ENCODE peak calls at places on chromosome 15, in seven cellular contexts. S is sigmoid colon, N is HCT116, R is tibial nerve, B is body of pancreas, Y is lower leg skin, T is heart left ventricle. W is an unnamed sample.

GRCh38 chr15:77012868-77013267 is 17.9 kb downstream of the PSTPIP1 start:
- DNase-seq in T (no peak), N (no peak), B (no peak), R (no peak), S (no peak), Y (no peak), W (no peak)

GRCh38 chr15:95446854-95447253 is 883.6 kb upstream of the NR2F2 start:
- DNase-seq in R (no peak), Y (no peak), T (no peak), B (no peak), S (no peak), N (no peak), W (no peak)

GRCh38 chr15:83115410-83115809 is 8.0 kb downstream of the TM6SF1 start:
- DNase-seq in R (no peak), N (no peak), Y (no peak), S (no peak), B (no peak), T (no peak), W (no peak)

GRCh38 chr15:99482993-99483392 is 82.8 kb upstream of the MEF2A start:
- DNase-seq in N (no peak), T (no peak), S (no peak), R (no peak), Y (no peak), B (no peak), W (no peak)

GRCh38 chr15:59333401-59334062 is 39.1 kb downstream of the MYO1E start:
- DNase-seq in B (no peak), S (no peak), T (no peak), R (no peak), N (no peak), Y (no peak), W (no peak)

GRCh38 chr15:26974120-26974780 is 3.3 kb downstream of the GABRG3 start:
- DNase-seq in T (no peak), B (no peak), Y (no peak), N (no peak), R (no peak), S (no peak), W (no peak)

GRCh38 chr15:49865925-49866757 is 245.3 kb downstream of the DTWD1 start:
- DNase-seq in B (no peak), R (no peak), T (no peak), N (no peak), Y (no peak), S (no peak), W (no peak)

GRCh38 chr15:93164409-93164808 is 75.4 kb upstream of the RGMA start:
- DNase-seq in R (no peak), N (no peak), T (no peak), Y (no peak), B (no peak), S (no peak), W (no peak)

GRCh38 chr15:37035349-37035748 is 65.0 kb downstream of the MEIS2 start:
- DNase-seq in B (no peak), N (no peak), T (no peak), Y (no peak), R (no peak), S (no peak), W (no peak)

GRCh38 chr15:85491663-85492062 is 111.3 kb downstream of the AKAP13 start:
- DNase-seq in B (no peak), N (no peak), Y (no peak), S (no peak), R (no peak), T (no peak), W (no peak)

GRCh38 chr15:31296304-31297220 is 30.1 kb upstream of the KLF13 start:
- DNase-seq in S (peak; percentile 68), N (no peak), R (peak; percentile 9), T (peak; percentile 18), Y (peak; percentile 23), B (peak; percentile 79), W (peak; percentile 97)

GRCh38 chr15:63261311-63261710 is 16.1 kb upstream of the APH1B start:
- DNase-seq in S (no peak), Y (no peak), R (no peak), B (no peak), T (no peak), N (no peak), W (no peak)

GRCh38 chr15:82532991-82533481 is 7.2 kb downstream of the RPS17 start:
- DNase-seq in T (no peak), R (no peak), N (no peak), S (no peak), B (no peak), Y (peak; percentile 13), W (no peak)

GRCh38 chr15:83283813-83284562 is 476 bp downstream of the BNC1 start:
- DNase-seq in N (no peak), B (no peak), S (no peak), R (no peak), Y (no peak), T (no peak), W (no peak)

DNA sequence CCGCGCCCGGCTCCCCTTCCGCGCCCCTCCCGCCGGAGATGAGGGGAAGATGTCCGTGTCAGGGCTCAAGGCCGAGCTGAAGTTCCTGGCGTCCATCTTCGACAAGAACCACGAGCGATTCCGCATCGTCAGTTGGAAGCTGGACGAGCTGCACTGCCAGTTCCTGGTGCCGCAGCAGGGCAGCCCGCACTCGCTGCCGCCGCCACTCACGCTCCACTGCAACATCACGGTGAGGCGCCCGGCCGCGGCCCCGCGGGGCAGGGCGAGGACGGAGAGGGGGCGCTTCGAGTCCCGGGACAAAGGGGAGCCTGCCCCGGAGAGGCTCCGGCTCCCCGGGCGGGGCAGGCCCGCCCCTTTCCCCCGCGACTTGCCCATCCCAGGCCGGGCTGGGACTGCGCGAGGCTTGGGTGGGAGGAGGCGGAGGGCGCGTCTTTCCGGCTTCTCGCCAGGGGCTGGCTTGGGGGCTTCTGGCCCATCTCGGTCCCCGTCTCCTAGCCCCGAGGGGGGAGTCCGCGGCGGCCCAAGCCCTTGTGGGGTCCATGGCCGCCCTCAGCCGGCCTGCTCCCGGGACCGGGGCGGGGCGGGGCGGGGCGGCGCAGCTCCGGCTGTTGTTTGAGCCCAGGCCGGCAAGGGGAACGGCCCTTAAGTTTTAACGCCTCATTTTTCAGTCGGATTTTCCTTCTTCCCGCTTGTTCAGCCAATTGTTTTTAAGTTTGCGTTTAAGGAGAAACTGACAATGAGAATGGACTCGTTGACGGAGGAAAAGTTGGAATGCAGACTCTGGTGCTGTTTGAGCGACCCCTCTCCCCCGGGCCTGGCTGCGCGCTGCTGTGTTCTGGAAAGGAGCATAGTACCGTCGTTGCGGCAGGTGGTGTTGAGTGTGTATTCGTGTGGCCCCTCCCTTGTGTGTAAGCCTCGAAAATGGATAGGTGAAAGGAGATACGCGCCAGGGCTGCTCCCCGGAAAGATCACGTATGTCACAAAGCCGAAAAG is 667 bp downstream of the UBE2Q2 start:
- DNase-seq in T (peak; percentile 63), Y (peak; percentile 36), R (peak; percentile 20), B (peak; percentile 46), N (no peak), S (peak; percentile 84), W (peak; percentile 69)
- TF ChIP-seq POLR2A in T (no peak), Y (no peak), R (peak; percentile 41), B (peak; percentile 44), N (peak; percentile 56), S (peak; percentile 49), W (no peak)

GRCh38 chr15:80989518-80990478 is at the start of gene MESD:
- DNase-seq in B (peak; percentile 99), S (peak; percentile 99), R (peak; percentile 99), T (peak; percentile 99), N (peak; percentile 85), Y (peak; percentile 97), W (peak; percentile 99)
- TF ChIP-seq POLR2A in B (peak; percentile 88), S (peak; percentile 73), R (peak; percentile 95), T (peak; percentile 94), N (peak; percentile 89), Y (no peak), W (peak; percentile 89)

GRCh38 chr15:90648137-90649070 is 68.7 kb upstream of the BLM start:
- DNase-seq in Y (peak; percentile 92), B (peak; percentile 64), T (peak; percentile 75), S (peak; percentile 93), N (peak; percentile 48), R (peak; percentile 76), W (peak; percentile 63)
- TF ChIP-seq POLR2A in Y (no peak), B (no peak), T (no peak), S (no peak), N (no peak), R (no peak), W (no peak)

GRCh38 chr15:39869251-39869650 is 50.8 kb downstream of the GPR176 start:
- DNase-seq in N (no peak), Y (no peak), R (no peak), B (no peak), T (no peak), S (no peak), W (no peak)
- TF ChIP-seq POLR2A in N (no peak), Y (no peak), R (no peak), B (no peak), T (no peak), S (no peak), W (no peak)

GRCh38 chr15:74414603-74415338 is 19.0 kb downstream of the SEMA7A start:
- DNase-seq in N (no peak), Y (no peak), R (no peak), S (no peak), T (no peak), B (no peak), W (no peak)

GRCh38 chr15:74417670-74418069 is 16.1 kb downstream of the SEMA7A start:
- DNase-seq in Y (no peak), S (no peak), N (no peak), R (no peak), T (no peak), B (no peak), W (no peak)

GRCh38 chr15:74414081-74414580 is 19.6 kb downstream of the SEMA7A start:
- DNase-seq in S (no peak), T (no peak), B (no peak), R (no peak), Y (no peak), N (no peak), W (no peak)

GRCh38 chr15:74417230-74417629 is 16.5 kb downstream of the SEMA7A start:
- DNase-seq in B (no peak), R (no peak), S (no peak), T (peak; percentile 37), N (no peak), Y (no peak), W (no peak)

DNA sequence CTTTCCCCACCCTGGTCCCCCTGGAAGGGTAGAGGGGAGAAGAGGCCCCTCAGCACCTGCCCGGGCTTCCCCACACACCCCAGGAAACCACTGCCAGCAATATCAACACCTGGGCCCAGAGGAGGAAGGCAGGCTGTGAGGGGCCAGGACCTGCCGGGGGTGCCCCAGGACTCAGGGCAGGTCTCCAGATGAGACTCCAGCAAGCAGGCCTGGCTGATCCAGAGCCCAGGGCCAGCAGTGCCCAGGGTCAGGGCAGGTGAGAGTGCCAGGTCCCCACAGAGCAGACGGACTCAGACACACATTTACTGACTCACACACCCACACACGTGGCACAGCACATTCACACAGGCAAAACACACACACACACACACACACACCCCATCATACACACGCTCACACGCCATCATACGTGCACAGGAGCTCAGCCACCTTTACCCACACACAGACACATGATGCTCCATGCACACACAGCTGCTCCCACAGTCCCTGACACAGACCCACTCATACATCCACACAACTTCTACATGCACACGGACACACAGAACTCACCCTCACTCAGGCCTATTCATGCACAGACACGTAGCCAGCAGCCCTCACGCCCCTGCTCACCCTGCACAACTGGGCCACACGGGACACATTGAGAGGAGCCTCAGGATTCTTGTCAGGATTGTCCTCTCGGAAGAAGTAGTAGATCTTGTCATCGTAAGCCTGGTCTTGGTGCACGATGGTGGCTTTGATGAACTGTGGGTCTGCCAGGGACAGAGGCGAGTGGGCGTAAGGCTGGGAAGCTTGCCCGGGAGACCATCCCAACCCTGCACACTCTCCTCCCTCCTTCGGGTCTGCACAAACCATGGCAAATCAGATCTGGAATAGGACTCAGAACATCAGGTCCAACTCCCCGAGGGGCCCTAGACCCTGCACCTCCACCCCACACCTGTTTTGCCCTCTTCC is 17.5 kb downstream of the SEMA7A start:
- DNase-seq in R (no peak), Y (no peak), B (no peak), S (no peak), T (no peak), N (no peak), W (no peak)
- TF ChIP-seq POLR2A in R (no peak), Y (no peak), B (no peak), S (no peak), T (no peak), N (no peak), W (no peak)